ENCODE peak calls at places on chromosomes 4 and X, in nine cellular contexts. J is kidney epithelial cell, F is transverse colon, S is fibroblast of lung, N is stomach, O is foreskin fibroblast, P is neural progenitor cell, Q is lower leg skin, R is fibroblast of the aortic adventitia. A is an unnamed sample.

GRCh38 chrX:30309139-30309571 is at the start of gene NR0B1:
- DNase-seq in J (no peak), F (no peak), S (no peak), N (no peak), O (peak), P (peak), Q (no peak), R (no peak), A (peak)

GRCh38 chr4:81963005-81963404 is 410.8 kb downstream of the HNRNPD start:
- DNase-seq in J (no peak), F (no peak), S (no peak), N (no peak), O (no peak), P (peak), Q (no peak), R (no peak), A (no peak)

GRCh38 chr4:147733614-147734344 is 1.9 kb downstream of the ARHGAP10 start:
- DNase-seq in J (no peak), F (no peak), S (peak), N (no peak), O (peak), P (peak), Q (peak), R (peak), A (peak)

GRCh38 chr4:25663778-25664177 is 8.1 kb downstream of the SLC34A2 start:
- DNase-seq in J (no peak), F (no peak), S (no peak), N (no peak), O (no peak), P (peak), Q (no peak), R (no peak), A (no peak)

GRCh38 chr4:41873380-41874295 is 61.6 kb upstream of the TMEM33 start:
- DNase-seq in J (no peak), F (no peak), S (no peak), N (no peak), O (no peak), P (peak), Q (no peak), R (no peak), A (no peak)

GRCh38 chr4:156889616-156890594 is 81.7 kb downstream of the PDGFC start:
- DNase-seq in J (peak), F (no peak), S (peak), N (no peak), O (peak), P (no peak), Q (peak), R (peak), A (peak)

GRCh38 chr4:92535599-92535998 is 231.8 kb downstream of the GRID2 start:
- DNase-seq in J (no peak), F (no peak), S (no peak), N (no peak), O (no peak), P (no peak), Q (no peak), R (no peak), A (no peak)

GRCh38 chrX:39772057-39772832 is 325.5 kb downstream of the BCOR start:
- DNase-seq in J (no peak), F (no peak), S (peak), N (peak), O (no peak), P (no peak), Q (no peak), R (no peak), A (no peak)

GRCh38 chr4:18075823-18076433 is 54.4 kb upstream of the LCORL start:
- DNase-seq in J (no peak), F (peak), S (peak), N (peak), O (peak), P (peak), Q (no peak), R (no peak), A (no peak)

DNA sequence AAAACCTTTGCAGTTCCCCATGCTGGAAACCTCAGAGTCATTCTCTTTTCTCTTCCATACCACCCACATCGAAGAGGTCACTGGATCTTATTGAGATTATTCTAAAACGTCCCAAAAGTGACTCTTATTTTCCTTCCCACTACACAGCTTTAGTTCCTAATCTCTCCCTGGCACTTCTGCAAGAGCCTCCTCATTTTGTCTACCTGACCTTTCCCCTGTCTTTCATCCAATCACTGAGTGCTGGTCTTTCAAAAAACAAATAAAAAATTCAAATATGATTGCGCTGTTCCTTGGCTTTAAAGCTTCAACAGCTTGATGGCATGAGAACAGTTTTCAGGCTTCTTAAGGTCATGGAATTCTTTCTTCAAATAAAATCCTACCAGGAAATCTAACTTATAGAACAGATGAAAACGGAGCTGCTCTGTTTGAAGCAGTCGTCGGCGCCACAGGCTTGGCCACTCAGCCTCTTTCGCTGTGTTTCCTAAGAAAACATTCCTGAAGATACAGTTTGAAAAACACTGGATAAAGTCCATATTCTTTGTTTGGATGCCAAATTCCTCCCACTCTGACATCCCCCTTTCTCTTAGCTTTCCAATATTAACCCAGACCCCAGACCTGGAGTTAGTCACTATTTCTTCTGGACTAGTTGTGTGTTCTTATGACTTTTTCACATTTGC is 12.5 kb downstream of the SYTL5 start:
- DNase-seq in J (no peak), F (no peak), S (no peak), N (peak), O (no peak), P (no peak), Q (no peak), R (peak), A (no peak)
- H3K4me3 ChIP-seq in J (no peak), F (no peak), S (no peak), N (no peak), O (no peak), P (no peak), Q (no peak), R (no peak), A (no peak)

DNA sequence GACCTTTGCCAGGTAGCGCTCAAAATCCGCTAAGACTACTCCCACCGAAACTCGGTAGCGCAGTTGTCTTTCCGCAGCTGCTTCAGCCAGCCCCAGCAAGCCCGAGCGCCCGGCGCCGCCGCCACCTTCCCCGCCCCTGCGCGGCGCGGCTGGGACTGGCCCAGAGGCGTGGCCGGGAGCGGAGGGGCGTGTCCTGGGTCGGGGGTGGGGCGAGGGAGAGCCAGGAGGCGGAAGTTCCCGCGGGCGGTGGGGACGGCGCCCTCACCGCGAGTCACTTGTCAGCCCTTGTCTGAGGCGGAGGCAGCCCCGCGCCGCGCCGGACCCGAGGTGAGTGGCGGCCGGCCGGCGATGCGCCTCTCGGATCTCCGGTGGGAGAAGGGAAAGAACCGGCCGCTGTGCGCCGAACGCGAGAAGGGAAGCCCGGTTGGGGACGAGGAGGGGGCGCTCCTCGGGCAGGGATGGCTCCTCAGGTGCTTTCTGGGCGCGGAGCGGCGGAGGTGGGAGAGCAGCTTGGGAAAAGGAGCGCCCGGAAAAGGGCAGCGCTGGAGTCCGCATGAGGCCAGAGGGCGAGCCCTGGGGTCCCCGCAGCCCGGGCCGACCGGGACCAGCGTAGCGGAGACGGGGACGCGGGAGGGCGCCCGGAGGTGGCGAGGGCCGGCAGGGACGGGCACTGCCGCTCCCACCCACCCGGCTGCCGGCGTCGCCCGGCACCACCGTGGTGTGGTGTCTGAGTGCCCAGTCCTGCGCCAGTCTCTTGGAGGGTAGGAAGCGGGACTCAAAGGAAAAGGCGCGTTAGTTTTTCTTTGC is at the start of gene PDLIM5:
- DNase-seq in J (peak), F (peak), S (peak), N (peak), O (peak), P (peak), Q (peak), R (peak), A (peak)
- TF ChIP-seq CTCF in J (no peak), F (no peak), S (no peak), N (no peak), O (no peak), P (no peak), Q (no peak), R (peak), A (no peak)

DNA sequence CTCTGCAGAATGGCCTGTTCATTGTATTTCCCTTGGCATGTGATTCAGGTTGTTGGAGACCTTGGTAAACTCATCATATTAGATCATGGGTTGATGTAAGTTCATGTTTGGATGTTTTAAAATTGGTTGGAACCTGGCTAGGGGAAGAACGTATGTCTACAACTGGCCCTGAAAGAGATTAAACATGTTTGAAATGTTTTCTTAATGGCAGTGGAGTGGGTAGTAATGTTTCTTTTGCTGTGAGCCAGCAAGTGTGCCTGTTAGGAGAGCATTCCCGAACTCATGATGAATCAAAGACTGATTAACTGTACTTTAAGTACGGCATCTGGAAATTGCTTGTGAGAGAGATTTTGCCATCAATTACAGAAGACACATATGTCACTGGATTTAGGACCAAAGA is 44.5 kb upstream of the SLC4A4 start:
- DNase-seq in J (no peak), F (no peak), S (peak), N (no peak), O (no peak), P (no peak), Q (no peak), R (peak), A (peak)
- H3K4me3 ChIP-seq in J (no peak), F (no peak), S (no peak), N (no peak), O (no peak), P (no peak), Q (no peak), R (no peak), A (no peak)

GRCh38 chrX:25442501-25442900 is 426.7 kb upstream of the ARX start:
- DNase-seq in J (no peak), F (no peak), S (no peak), N (no peak), O (no peak), P (peak), Q (no peak), R (no peak), A (no peak)
- TF ChIP-seq CTCF in J (peak), F (no peak), S (no peak), N (no peak), O (no peak), P (peak), Q (no peak), R (no peak), A (no peak)

GRCh38 chrX:11666180-11666579 is 460 bp upstream of the ARHGAP6 start:
- DNase-seq in J (no peak), F (no peak), S (peak), N (no peak), O (peak), P (peak), Q (no peak), R (no peak), A (no peak)
- H3K4me3 ChIP-seq in J (peak), F (no peak), S (peak), N (peak), O (peak), P (peak), Q (no peak), R (peak), A (peak)

GRCh38 chr4:84401669-84402068 is 97.4 kb downstream of the NKX6-1 start:
- DNase-seq in J (no peak), F (no peak), S (no peak), N (no peak), O (no peak), P (no peak), Q (no peak), R (no peak), A (no peak)
- TF ChIP-seq CTCF in J (no peak), F (no peak), S (no peak), N (no peak), O (no peak), P (peak), Q (no peak), R (no peak), A (no peak)

GRCh38 chrX:132068405-132068804 is 45.3 kb downstream of the STK26 start:
- DNase-seq in J (no peak), F (no peak), S (no peak), N (no peak), O (no peak), P (no peak), Q (no peak), R (no peak), A (no peak)
- H3K4me3 ChIP-seq in J (no peak), F (no peak), S (no peak), N (no peak), O (no peak), P (no peak), Q (no peak), R (no peak), A (no peak)

A was measured in AG10803.